ENCODE peak calls at places on chromosome 21, in ten cellular contexts. R, L, P, Q, U, S, A, X, G and Z are unnamed samples.

GRCh38 chr21:21291883-21292569 is 293.8 kb downstream of the NCAM2 start:
- DNase-seq in S (no peak), L (no peak), Q (no peak), U (no peak), G (no peak), P (no peak), A (no peak), X (no peak), R (no peak), Z (no peak)

GRCh38 chr21:25323356-25323949 is 283.8 kb downstream of the MRPL39 start:
- DNase-seq in L (no peak), X (no peak), A (no peak), P (no peak), R (no peak), G (no peak), S (no peak), U (no peak), Q (no peak), Z (no peak)

GRCh38 chr21:41941941-41942340 is 11.9 kb downstream of the C2CD2 start:
- DNase-seq in S (no peak), X (no peak), L (no peak), A (peak; percentile 65), G (no peak), R (no peak), P (no peak), Q (no peak), U (no peak), Z (no peak)

GRCh38 chr21:45539046-45539795 is 3.0 kb downstream of the SLC19A1 start:
- DNase-seq in U (peak; percentile 45), Q (peak; percentile 12), P (no peak), S (no peak), A (peak; percentile 71), R (no peak), X (peak; percentile 54), L (no peak), G (no peak), Z (peak; percentile 30)

GRCh38 chr21:43315244-43316137 is 111.4 kb downstream of the SIK1 start:
- DNase-seq in R (no peak), U (no peak), L (no peak), G (no peak), A (no peak), S (no peak), P (no peak), Q (no peak), X (no peak), Z (no peak)

GRCh38 chr21:34915364-34915834 is 133.7 kb downstream of the RUNX1 start:
- DNase-seq in P (no peak), R (no peak), U (no peak), X (no peak), L (no peak), G (no peak), Q (no peak), S (peak; percentile 54), A (no peak), Z (no peak)

GRCh38 chr21:42456457-42456856 is 39.6 kb downstream of the RSPH1 start:
- DNase-seq in X (no peak), G (no peak), L (no peak), S (no peak), Q (no peak), P (no peak), U (no peak), A (no peak), R (no peak), Z (no peak)

GRCh38 chr21:26842300-26842699 is 2.9 kb downstream of the ADAMTS1 start:
- DNase-seq in U (no peak), S (peak; percentile 22), L (no peak), X (no peak), Q (no peak), R (no peak), G (no peak), P (no peak), A (no peak), Z (no peak)

GRCh38 chr21:15172963-15173362 is 108.2 kb upstream of the NRIP1 start:
- DNase-seq in G (no peak), X (no peak), L (no peak), Q (no peak), A (no peak), U (no peak), S (no peak), R (no peak), P (no peak), Z (no peak)